ENCODE peak calls at places on chromosomes 12 and 14, in nine cellular contexts. G is NCI-H1105 treated with DMSO at 0.1 percent for 48 hours, L is EL, X is fibroblast of lung, S is A549, W is WTC11, F is NCI-H1436 treated with DMSO at 0.1 percent for 48 hours, U is kidney glomerular epithelial cell, H is myocyte. Z is an unnamed sample.
A peak's percentile ranks its signal among the peaks of the same experiment; 100 is the strongest.

GRCh38 chr12:101174576-101174975 is 35.5 kb downstream of the SLC5A8 start:
- DNase-seq in G (no peak), L (no peak), X (no peak), S (no peak), W (no peak), F (no peak), U (no peak), H (no peak), Z (no peak)

GRCh38 chr14:22650960-22651521 is 6.9 kb upstream of the OR6J1 start:
- DNase-seq in G (no peak), L (peak; percentile 32), X (peak; percentile 35), S (no peak), W (no peak), F (no peak), U (no peak), H (peak; percentile 79), Z (peak; percentile 20)

GRCh38 chr14:81447018-81447770 is 47.1 kb upstream of the STON2 start:
- DNase-seq in G (no peak), L (no peak), X (no peak), S (no peak), W (no peak), F (no peak), U (no peak), H (peak; percentile 62), Z (no peak)

GRCh38 chr12:104793280-104793679 is 164.8 kb downstream of the SLC41A2 start:
- DNase-seq in G (no peak), L (peak; percentile 89), X (peak; percentile 90), S (no peak), W (no peak), F (no peak), U (no peak), H (peak; percentile 86), Z (no peak)

GRCh38 chr12:64618953-64619590 is 8.8 kb downstream of the RASSF3 start:
- DNase-seq in G (no peak), L (peak; percentile 46), X (peak; percentile 37), S (no peak), W (no peak), F (no peak), U (no peak), H (peak; percentile 47), Z (peak; percentile 66)

GRCh38 chr12:71004578-71004977 is 84.0 kb upstream of the PTPRR start:
- DNase-seq in G (no peak), L (no peak), X (no peak), S (no peak), W (no peak), F (no peak), U (no peak), H (no peak), Z (no peak)

GRCh38 chr14:23396126-23396525 is 11.9 kb downstream of the MYH6 start:
- DNase-seq in G (no peak), L (no peak), X (no peak), S (no peak), W (no peak), F (no peak), U (no peak), H (no peak), Z (no peak)

GRCh38 chr12:49828143-49829091 is at the start of gene NCKAP5L:
- DNase-seq in G (peak; percentile 73), L (peak; percentile 97), X (peak; percentile 96), S (peak; percentile 97), W (peak; percentile 97), F (peak; percentile 52), U (peak; percentile 93), H (peak; percentile 98), Z (peak; percentile 97)

GRCh38 chr14:51546603-51547258 is 105.0 kb upstream of the FRMD6 start:
- DNase-seq in G (peak; percentile 77), L (no peak), X (no peak), S (no peak), W (no peak), F (peak; percentile 26), U (no peak), H (peak; percentile 35), Z (no peak)

GRCh38 chr14:71363961-71364360 is 456.7 kb downstream of the PCNX1 start:
- DNase-seq in G (no peak), L (peak; percentile 56), X (peak; percentile 80), S (no peak), W (no peak), F (no peak), U (no peak), H (peak; percentile 24), Z (peak; percentile 52)

GRCh38 chr14:92973798-92974372 is 50.9 kb downstream of the CHGA start:
- DNase-seq in G (no peak), L (peak; percentile 74), X (no peak), S (no peak), W (no peak), F (no peak), U (no peak), H (no peak), Z (no peak)

GRCh38 chr12:8823565-8824300 is 1.3 kb downstream of the A2ML1 start:
- DNase-seq in G (no peak), L (peak; percentile 10), X (peak; percentile 33), S (no peak), W (peak; percentile 79), F (no peak), U (no peak), H (peak; percentile 6), Z (peak; percentile 5)

GRCh38 chr12:124828264-124829007 is 35.2 kb downstream of the SCARB1 start:
- DNase-seq in G (no peak), L (peak; percentile 80), X (peak; percentile 86), S (peak; percentile 95), W (no peak), F (no peak), U (peak; percentile 88), H (no peak), Z (peak; percentile 60)

GRCh38 chr14:101494826-101495225 is 66.5 kb upstream of the DIO3 start:
- DNase-seq in G (no peak), L (no peak), X (no peak), S (no peak), W (no peak), F (no peak), U (no peak), H (no peak), Z (no peak)

GRCh38 chr14:39266589-39266870 is 32.8 kb downstream of the MIA2 start:
- DNase-seq in G (peak; percentile 71), L (peak; percentile 61), X (peak; percentile 65), S (no peak), W (no peak), F (no peak), U (peak; percentile 59), H (no peak), Z (peak; percentile 54)

GRCh38 chr12:18612971-18613370 is 124.8 kb downstream of the PLCZ1 start:
- DNase-seq in G (no peak), L (no peak), X (peak; percentile 9), S (no peak), W (no peak), F (no peak), U (no peak), H (no peak), Z (no peak)

GRCh38 chr14:23864252-23864651 is 89.3 kb upstream of the DHRS4 start:
- DNase-seq in G (no peak), L (no peak), X (no peak), S (no peak), W (no peak), F (no peak), U (no peak), H (peak; percentile 34), Z (no peak)

Z was measured in HCEC 1CT.